ENCODE peak calls at places on chromosomes 12 and 14, in ten cellular contexts. One of them, this sample, is unnamed.

GRCh38 chr12:92244036-92244435 is 98.4 kb upstream of the BTG1 start:
- DNase-seq in iPS DF 6.9: no peak
- DNase-seq in C1 segment of cervical spinal cord: no peak
- DNase-seq in LoVo: no peak
- DNase-seq in prostate gland: peak; percentile 54
- DNase-seq in dorsolateral prefrontal cortex: no peak
- DNase-seq in natural killer cell: no peak
- DNase-seq in naive thymus-derived CD8-positive, alpha-beta T cell: no peak
- DNase-seq in pancreas: peak; percentile 15
- DNase-seq in cardiac muscle cell: peak; percentile 76
- DNase-seq in this sample: no peak

GRCh38 chr14:61418749-61419148 is 97.4 kb downstream of the PRKCH start:
- DNase-seq in iPS DF 6.9: no peak
- DNase-seq in C1 segment of cervical spinal cord: no peak
- DNase-seq in LoVo: no peak
- DNase-seq in prostate gland: no peak
- DNase-seq in dorsolateral prefrontal cortex: no peak
- DNase-seq in natural killer cell: no peak
- DNase-seq in naive thymus-derived CD8-positive, alpha-beta T cell: no peak
- DNase-seq in pancreas: no peak
- DNase-seq in cardiac muscle cell: peak; percentile 10
- DNase-seq in this sample: no peak

GRCh38 chr14:54314365-54315134 is 82.3 kb upstream of the CDKN3 start:
- DNase-seq in iPS DF 6.9: no peak
- DNase-seq in C1 segment of cervical spinal cord: no peak
- DNase-seq in LoVo: no peak
- DNase-seq in prostate gland: no peak
- DNase-seq in dorsolateral prefrontal cortex: no peak
- DNase-seq in natural killer cell: no peak
- DNase-seq in naive thymus-derived CD8-positive, alpha-beta T cell: no peak
- DNase-seq in pancreas: no peak
- DNase-seq in cardiac muscle cell: no peak
- DNase-seq in this sample: no peak

GRCh38 chr14:100130471-100130870 is 29.0 kb downstream of the DEGS2 start:
- DNase-seq in iPS DF 6.9: no peak
- DNase-seq in C1 segment of cervical spinal cord: no peak
- DNase-seq in LoVo: no peak
- DNase-seq in prostate gland: no peak
- DNase-seq in dorsolateral prefrontal cortex: no peak
- DNase-seq in natural killer cell: no peak
- DNase-seq in naive thymus-derived CD8-positive, alpha-beta T cell: no peak
- DNase-seq in pancreas: no peak
- DNase-seq in cardiac muscle cell: no peak
- DNase-seq in this sample: no peak

GRCh38 chr12:132746621-132747020 is 15.0 kb downstream of the ANKLE2 start:
- DNase-seq in iPS DF 6.9: no peak
- DNase-seq in C1 segment of cervical spinal cord: no peak
- DNase-seq in LoVo: no peak
- DNase-seq in prostate gland: no peak
- DNase-seq in dorsolateral prefrontal cortex: no peak
- DNase-seq in natural killer cell: no peak
- DNase-seq in naive thymus-derived CD8-positive, alpha-beta T cell: no peak
- DNase-seq in pancreas: no peak
- DNase-seq in cardiac muscle cell: no peak
- DNase-seq in this sample: no peak

GRCh38 chr14:96253140-96253539 is 2.9 kb upstream of the BDKRB1 start:
- DNase-seq in iPS DF 6.9: no peak
- DNase-seq in C1 segment of cervical spinal cord: no peak
- DNase-seq in LoVo: peak; percentile 28
- DNase-seq in prostate gland: no peak
- DNase-seq in dorsolateral prefrontal cortex: no peak
- DNase-seq in natural killer cell: no peak
- DNase-seq in naive thymus-derived CD8-positive, alpha-beta T cell: no peak
- DNase-seq in pancreas: no peak
- DNase-seq in cardiac muscle cell: peak; percentile 92
- DNase-seq in this sample: peak; percentile 69

GRCh38 chr12:31582155-31582554 is 8.8 kb downstream of the DENND5B start:
- DNase-seq in iPS DF 6.9: no peak
- DNase-seq in C1 segment of cervical spinal cord: no peak
- DNase-seq in LoVo: no peak
- DNase-seq in prostate gland: no peak
- DNase-seq in dorsolateral prefrontal cortex: no peak
- DNase-seq in natural killer cell: no peak
- DNase-seq in naive thymus-derived CD8-positive, alpha-beta T cell: no peak
- DNase-seq in pancreas: no peak
- DNase-seq in cardiac muscle cell: no peak
- DNase-seq in this sample: peak; percentile 48

GRCh38 chr14:95892142-95892541 is 15.5 kb downstream of the TUNAR start:
- DNase-seq in iPS DF 6.9: no peak
- DNase-seq in C1 segment of cervical spinal cord: no peak
- DNase-seq in LoVo: no peak
- DNase-seq in prostate gland: no peak
- DNase-seq in dorsolateral prefrontal cortex: no peak
- DNase-seq in natural killer cell: no peak
- DNase-seq in naive thymus-derived CD8-positive, alpha-beta T cell: no peak
- DNase-seq in pancreas: no peak
- DNase-seq in cardiac muscle cell: no peak
- DNase-seq in this sample: no peak

GRCh38 chr12:64082866-64083268 is 139.2 kb downstream of the KICS2 start:
- DNase-seq in iPS DF 6.9: no peak
- DNase-seq in C1 segment of cervical spinal cord: peak; percentile 27
- DNase-seq in LoVo: no peak
- DNase-seq in prostate gland: no peak
- DNase-seq in dorsolateral prefrontal cortex: no peak
- DNase-seq in natural killer cell: no peak
- DNase-seq in naive thymus-derived CD8-positive, alpha-beta T cell: no peak
- DNase-seq in pancreas: peak; percentile 29
- DNase-seq in cardiac muscle cell: no peak
- DNase-seq in this sample: no peak

GRCh38 chr12:109677323-109677722 is 36.3 kb upstream of the FAM222A start:
- DNase-seq in iPS DF 6.9: no peak
- DNase-seq in C1 segment of cervical spinal cord: no peak
- DNase-seq in LoVo: no peak
- DNase-seq in prostate gland: no peak
- DNase-seq in dorsolateral prefrontal cortex: no peak
- DNase-seq in natural killer cell: no peak
- DNase-seq in naive thymus-derived CD8-positive, alpha-beta T cell: no peak
- DNase-seq in pancreas: no peak
- DNase-seq in cardiac muscle cell: no peak
- DNase-seq in this sample: no peak

GRCh38 chr12:130044991-130045621 is 117.2 kb upstream of the FZD10 start:
- DNase-seq in iPS DF 6.9: no peak
- DNase-seq in C1 segment of cervical spinal cord: no peak
- DNase-seq in LoVo: no peak
- DNase-seq in prostate gland: peak; percentile 66
- DNase-seq in dorsolateral prefrontal cortex: no peak
- DNase-seq in natural killer cell: no peak
- DNase-seq in naive thymus-derived CD8-positive, alpha-beta T cell: no peak
- DNase-seq in pancreas: no peak
- DNase-seq in cardiac muscle cell: no peak
- DNase-seq in this sample: no peak

GRCh38 chr14:37591941-37592287 is 3.1 kb downstream of the FOXA1 start:
- DNase-seq in iPS DF 6.9: no peak
- DNase-seq in C1 segment of cervical spinal cord: no peak
- DNase-seq in LoVo: no peak
- DNase-seq in prostate gland: no peak
- DNase-seq in dorsolateral prefrontal cortex: no peak
- DNase-seq in natural killer cell: no peak
- DNase-seq in naive thymus-derived CD8-positive, alpha-beta T cell: no peak
- DNase-seq in pancreas: no peak
- DNase-seq in cardiac muscle cell: no peak
- DNase-seq in this sample: no peak

GRCh38 chr14:34199585-34199984 is 248.7 kb upstream of the EGLN3 start:
- DNase-seq in iPS DF 6.9: no peak
- DNase-seq in C1 segment of cervical spinal cord: no peak
- DNase-seq in LoVo: no peak
- DNase-seq in prostate gland: no peak
- DNase-seq in dorsolateral prefrontal cortex: no peak
- DNase-seq in natural killer cell: no peak
- DNase-seq in naive thymus-derived CD8-positive, alpha-beta T cell: no peak
- DNase-seq in pancreas: no peak
- DNase-seq in cardiac muscle cell: peak; percentile 21
- DNase-seq in this sample: no peak

GRCh38 chr14:26963696-26964095 is 365.9 kb upstream of the NOVA1 start:
- DNase-seq in iPS DF 6.9: no peak
- DNase-seq in C1 segment of cervical spinal cord: no peak
- DNase-seq in LoVo: no peak
- DNase-seq in prostate gland: no peak
- DNase-seq in dorsolateral prefrontal cortex: no peak
- DNase-seq in natural killer cell: no peak
- DNase-seq in naive thymus-derived CD8-positive, alpha-beta T cell: no peak
- DNase-seq in pancreas: no peak
- DNase-seq in cardiac muscle cell: peak; percentile 60
- DNase-seq in this sample: no peak

GRCh38 chr12:50961708-50962107 is 9.4 kb downstream of the HIGD1C start:
- DNase-seq in iPS DF 6.9: no peak
- DNase-seq in C1 segment of cervical spinal cord: no peak
- DNase-seq in LoVo: no peak
- DNase-seq in prostate gland: no peak
- DNase-seq in dorsolateral prefrontal cortex: no peak
- DNase-seq in natural killer cell: no peak
- DNase-seq in naive thymus-derived CD8-positive, alpha-beta T cell: no peak
- DNase-seq in pancreas: no peak
- DNase-seq in cardiac muscle cell: no peak
- DNase-seq in this sample: no peak

GRCh38 chr12:121892673-121893561 is 4.3 kb downstream of the PSMD9 start:
- DNase-seq in iPS DF 6.9: no peak
- DNase-seq in C1 segment of cervical spinal cord: no peak
- DNase-seq in LoVo: no peak
- DNase-seq in prostate gland: no peak
- DNase-seq in dorsolateral prefrontal cortex: no peak
- DNase-seq in natural killer cell: no peak
- DNase-seq in naive thymus-derived CD8-positive, alpha-beta T cell: no peak
- DNase-seq in pancreas: no peak
- DNase-seq in cardiac muscle cell: no peak
- DNase-seq in this sample: no peak

GRCh38 chr14:103867523-103867953 is 20.2 kb upstream of the PPP1R13B start:
- DNase-seq in iPS DF 6.9: no peak
- DNase-seq in C1 segment of cervical spinal cord: no peak
- DNase-seq in LoVo: no peak
- DNase-seq in prostate gland: peak; percentile 84
- DNase-seq in dorsolateral prefrontal cortex: no peak
- DNase-seq in natural killer cell: no peak
- DNase-seq in naive thymus-derived CD8-positive, alpha-beta T cell: no peak
- DNase-seq in pancreas: peak; percentile 84
- DNase-seq in cardiac muscle cell: no peak
- DNase-seq in this sample: peak; percentile 88

GRCh38 chr14:45891417-45892080 is 638.5 kb upstream of the MIS18BP1 start:
- DNase-seq in iPS DF 6.9: no peak
- DNase-seq in C1 segment of cervical spinal cord: no peak
- DNase-seq in LoVo: no peak
- DNase-seq in prostate gland: peak; percentile 27
- DNase-seq in dorsolateral prefrontal cortex: no peak
- DNase-seq in natural killer cell: no peak
- DNase-seq in naive thymus-derived CD8-positive, alpha-beta T cell: no peak
- DNase-seq in pancreas: no peak
- DNase-seq in cardiac muscle cell: no peak
- DNase-seq in this sample: peak; percentile 1

This sample was measured in RWPE1.